ENCODE peak calls at places on chromosomes 13 and 19, in eight cellular contexts. R is testis; L is mesendoderm; J is effector memory CD4-positive, alpha-beta T cell; F is CD8-positive, alpha-beta memory T cell; G is GM06990; T is HAP-1; Q is lung. V is an unnamed sample.

GRCh38 chr13:66915596-66916185 is 314.4 kb downstream of the PCDH9 start:
- DNase-seq in R (no peak), L (no peak), J (no peak), F (no peak), G (no peak), T (no peak), Q (no peak), V (no peak)

GRCh38 chr13:90197722-90198121 is 1149.8 kb upstream of the MIR17HG start:
- DNase-seq in R (no peak), L (no peak), J (no peak), F (no peak), G (no peak), T (no peak), Q (no peak), V (no peak)

GRCh38 chr19:39031368-39032163 is 783 bp downstream of the FBXO27 start:
- DNase-seq in R (peak; percentile 96), L (peak; percentile 99), J (peak; percentile 72), F (peak; percentile 80), G (peak; percentile 96), T (peak; percentile 95), Q (peak; percentile 96), V (peak; percentile 91)

GRCh38 chr13:100523437-100523836 is 65.2 kb downstream of the GGACT start:
- DNase-seq in R (no peak), L (no peak), J (no peak), F (no peak), G (no peak), T (no peak), Q (no peak), V (no peak)

GRCh38 chr19:38004505-38005223 is 97.7 kb downstream of the SIPA1L3 start:
- DNase-seq in R (peak; percentile 81), L (peak; percentile 98), J (no peak), F (no peak), G (peak; percentile 73), T (peak; percentile 92), Q (peak; percentile 85), V (no peak)

GRCh38 chr13:56906909-56907308 is 233.8 kb upstream of the PRR20A start:
- DNase-seq in R (no peak), L (no peak), J (no peak), F (no peak), G (no peak), T (no peak), Q (no peak), V (no peak)

GRCh38 chr19:13073263-13073662 is 29.4 kb downstream of the LYL1 start:
- DNase-seq in R (no peak), L (peak; percentile 54), J (no peak), F (no peak), G (no peak), T (no peak), Q (no peak), V (no peak)

GRCh38 chr19:13930402-13930801 is 7.8 kb downstream of the PODNL1 start:
- DNase-seq in R (no peak), L (no peak), J (no peak), F (no peak), G (no peak), T (no peak), Q (no peak), V (no peak)

GRCh38 chr19:49229416-49229815 is 71.8 kb downstream of the TRPM4 start:
- DNase-seq in R (no peak), L (no peak), J (no peak), F (no peak), G (no peak), T (no peak), Q (no peak), V (no peak)

GRCh38 chr19:44059229-44059628 is 7.4 kb downstream of the ZNF223 start:
- DNase-seq in R (no peak), L (no peak), J (no peak), F (no peak), G (no peak), T (no peak), Q (no peak), V (no peak)

GRCh38 chr13:41306271-41307150 is 4.6 kb upstream of the NAA16 start:
- DNase-seq in R (no peak), L (no peak), J (no peak), F (no peak), G (no peak), T (no peak), Q (no peak), V (no peak)

GRCh38 chr19:36460046-36460445 is 29.3 kb downstream of the ZNF566 start:
- DNase-seq in R (no peak), L (no peak), J (no peak), F (no peak), G (no peak), T (no peak), Q (no peak), V (no peak)

DNA sequence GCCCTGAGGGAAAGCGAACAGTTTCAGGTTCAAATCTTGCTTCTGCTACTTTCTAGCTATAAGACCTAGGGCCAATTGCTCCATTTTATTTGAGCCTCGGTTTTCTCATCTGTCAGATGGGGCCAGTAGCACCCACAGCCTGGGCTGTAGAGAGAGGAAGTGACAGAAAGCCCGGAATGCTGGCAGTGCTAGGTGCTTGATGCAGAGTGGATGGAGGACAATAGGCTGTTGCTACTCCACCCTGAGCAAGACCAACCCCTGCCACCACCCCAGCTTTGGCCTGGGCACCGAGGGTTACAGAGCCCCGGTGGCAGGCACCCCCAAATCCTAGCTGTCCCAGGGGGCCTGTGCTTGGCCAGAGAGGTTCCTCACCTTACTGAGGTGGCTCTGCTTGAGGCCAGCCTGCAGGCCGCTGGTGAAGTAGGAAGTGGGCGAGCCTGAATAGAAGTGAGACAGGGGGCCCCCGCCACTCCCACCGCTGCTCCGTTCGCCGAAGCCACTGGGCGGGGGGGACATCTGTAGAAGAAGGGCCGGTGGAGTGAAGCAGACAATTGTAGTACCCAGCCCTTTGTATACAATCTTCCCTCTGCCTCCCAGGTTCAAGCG is 2.1 kb upstream of the FDX2 start:
- DNase-seq in R (no peak), L (no peak), J (no peak), F (no peak), G (no peak), T (no peak), Q (no peak), V (no peak)
- H3K36me3 ChIP-seq in R (no peaks in the 10 kb centered on the region), L (peaks cover 11% of the 10 kb centered on the region), J (peaks cover 55% of the 10 kb centered on the region), F (peaks cover 24% of the 10 kb centered on the region), G (peaks cover 31% of the 10 kb centered on the region), T (peaks cover 53% of the 10 kb centered on the region), Q (peaks cover 56% of the 10 kb centered on the region), V (peaks cover 27% of the 10 kb centered on the region)

GRCh38 chr13:110420626-110421025 is 113.5 kb downstream of the COL4A2 start:
- DNase-seq in R (no peak), L (no peak), J (no peak), F (no peak), G (no peak), T (no peak), Q (no peak), V (no peak)

GRCh38 chr13:110419391-110419791 is 112.3 kb downstream of the COL4A2 start:
- DNase-seq in R (no peak), L (no peak), J (no peak), F (no peak), G (no peak), T (no peak), Q (no peak), V (no peak)

GRCh38 chr13:110421696-110422395 is 114.8 kb downstream of the COL4A2 start:
- DNase-seq in R (no peak), L (no peak), J (no peak), F (no peak), G (no peak), T (no peak), Q (no peak), V (no peak)

GRCh38 chr13:110419946-110420345 is 112.9 kb downstream of the COL4A2 start:
- DNase-seq in R (no peak), L (no peak), J (no peak), F (no peak), G (no peak), T (no peak), Q (no peak), V (no peak)

DNA sequence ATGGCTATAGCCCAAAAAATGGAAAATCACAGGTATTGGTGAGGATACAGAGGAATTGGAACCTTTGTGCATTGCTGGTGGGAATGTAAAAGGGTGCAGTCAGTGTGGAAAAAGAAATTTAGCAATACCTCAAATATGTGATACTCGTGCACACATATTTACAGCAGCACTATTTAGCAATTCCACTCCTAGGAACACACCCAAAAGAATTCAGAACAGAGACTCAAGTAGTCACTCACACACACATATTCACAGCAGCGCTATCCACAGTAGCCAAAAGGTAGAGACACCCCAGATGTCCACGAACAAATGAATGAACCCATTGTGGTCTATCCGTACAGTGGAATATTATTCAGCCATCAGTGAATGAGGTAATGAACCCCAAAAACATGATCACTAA is 114.0 kb downstream of the COL4A2 start:
- DNase-seq in R (no peak), L (no peak), J (no peak), F (no peak), G (no peak), T (no peak), Q (no peak), V (no peak)
- H3K4me3 ChIP-seq in R (no peak overlapping the region), L (no peak overlapping the region), J (no peak overlapping the region), F (no peak overlapping the region), G (no peak overlapping the region), T (no peak overlapping the region), Q (no peak overlapping the region), V (no peak overlapping the region)

GRCh38 chr19:51025809-51026553 is 435 bp downstream of the KLK11 start:
- DNase-seq in R (peak; percentile 59), L (no peak), J (no peak), F (no peak), G (no peak), T (no peak), Q (no peak), V (no peak)

GRCh38 chr19:51026554-51026831 is at the start of gene KLK11:
- DNase-seq in R (no peak), L (no peak), J (no peak), F (no peak), G (no peak), T (no peak), Q (no peak), V (no peak)

GRCh38 chr19:51027126-51027806 is 850 bp upstream of the KLK11 start:
- DNase-seq in R (no peak), L (no peak), J (no peak), F (no peak), G (no peak), T (no peak), Q (no peak), V (no peak)

GRCh38 chr19:51029718-51030117 is 3.3 kb upstream of the KLK11 start:
- DNase-seq in R (peak; percentile 76), L (peak; percentile 61), J (no peak), F (no peak), G (no peak), T (no peak), Q (no peak), V (no peak)

DNA sequence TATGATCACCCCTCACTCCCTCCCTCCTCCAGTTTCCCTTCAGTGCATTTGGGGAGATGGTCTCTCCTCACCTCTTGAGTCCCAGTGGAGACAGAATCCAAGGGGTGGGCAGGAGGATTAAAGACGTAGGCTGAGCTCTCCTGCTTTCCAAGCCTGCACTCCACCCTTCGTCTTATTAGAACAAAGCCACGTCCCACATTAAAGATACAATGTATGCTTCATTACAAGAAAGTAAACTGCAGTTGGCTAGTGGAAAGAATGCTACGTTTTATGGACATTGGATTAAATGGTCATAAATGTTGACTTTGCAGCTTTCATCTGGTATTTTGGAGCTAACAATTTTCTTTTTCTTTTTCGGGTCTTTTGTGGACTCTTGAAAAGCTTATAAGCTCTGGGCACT is 1.5 kb upstream of the KLK11 start:
- DNase-seq in R (no peak), L (no peak), J (no peak), F (no peak), G (no peak), T (no peak), Q (no peak), V (no peak)
- H3K27me3 ChIP-seq in R (no peaks in the 10 kb centered on the region), L (no peaks in the 10 kb centered on the region), J (peaks cover 2% of the 10 kb centered on the region), F (peaks cover 9% of the 10 kb centered on the region), G (peaks cover 2% of the 10 kb centered on the region), T (peaks cover 5% of the 10 kb centered on the region), Q (peaks cover 3% of the 10 kb centered on the region), V (no peaks in the 10 kb centered on the region)

GRCh38 chr19:15702590-15702930 is 25.3 kb upstream of the OR10H2 start:
- DNase-seq in R (peak; percentile 65), L (peak; percentile 11), J (no peak), F (peak; percentile 55), G (no peak), T (peak; percentile 11), Q (peak; percentile 74), V (no peak)
- H3K36me3 ChIP-seq in R (no peaks in the 10 kb centered on the region), L (no peaks in the 10 kb centered on the region), J (no peaks in the 10 kb centered on the region), F (no peaks in the 10 kb centered on the region), G (no peaks in the 10 kb centered on the region), T (no peaks in the 10 kb centered on the region), Q (no peaks in the 10 kb centered on the region), V (no peaks in the 10 kb centered on the region)